ENCODE peak calls at places on chromosomes 4 and X, in ten cellular contexts. A, V, N, C, Z, T, Q, W, M and Y are unnamed samples.
A peak's percentile ranks its signal among the peaks of the same experiment; 100 is the strongest.

GRCh38 chr4:2276581-2277325 is 14.8 kb upstream of the MXD4 start:
- DNase-seq in C (no peak), T (no peak), A (no peak), N (no peak), V (no peak), Q (no peak), Z (no peak), M (no peak), W (no peak), Y (no peak)

GRCh38 chr4:3112241-3112978 is 37.9 kb downstream of the HTT start:
- DNase-seq in W (no peak), N (no peak), V (no peak), C (no peak), A (no peak), Q (no peak), Z (no peak), M (no peak), T (no peak), Y (no peak)

GRCh38 chr4:120841580-120841979 is 80.9 kb downstream of the PRDM5 start:
- DNase-seq in Q (no peak), W (no peak), Z (peak; percentile 22), M (no peak), C (no peak), T (no peak), V (no peak), A (no peak), N (no peak), Y (no peak)

GRCh38 chr4:10413177-10413576 is 44.0 kb downstream of the ZNF518B start:
- DNase-seq in Q (no peak), C (no peak), Z (no peak), N (no peak), W (no peak), T (no peak), M (no peak), A (no peak), V (no peak), Y (no peak)

GRCh38 chr4:13555325-13555724 is 11.0 kb upstream of the NKX3-2 start:
- DNase-seq in T (no peak), Z (no peak), C (no peak), W (no peak), V (no peak), Q (no peak), N (no peak), M (no peak), A (no peak), Y (no peak)

GRCh38 chr4:128604840-128605239 is 204.7 kb upstream of the JADE1 start:
- DNase-seq in N (no peak), C (no peak), Z (no peak), V (no peak), A (no peak), W (no peak), T (no peak), M (no peak), Q (no peak), Y (no peak)

GRCh38 chr4:119025916-119026661 is 109.5 kb upstream of the MYOZ2 start:
- DNase-seq in A (no peak), M (no peak), Q (peak; percentile 81), Z (peak; percentile 69), N (peak; percentile 12), T (no peak), W (peak; percentile 72), V (no peak), C (no peak), Y (no peak)

GRCh38 chr4:81550005-81550896 is 78.5 kb upstream of the RASGEF1B start:
- DNase-seq in A (no peak), W (no peak), Q (no peak), C (no peak), N (no peak), M (no peak), V (no peak), T (no peak), Z (no peak), Y (no peak)

GRCh38 chr4:26076000-26076587 is 162.1 kb downstream of the SMIM20 start:
- DNase-seq in V (no peak), N (peak; percentile 18), A (no peak), T (no peak), C (peak; percentile 54), Z (peak; percentile 35), M (no peak), Q (no peak), W (peak; percentile 76), Y (no peak)

GRCh38 chr4:176163041-176163440 is 32.3 kb downstream of the SPATA4 start:
- DNase-seq in V (no peak), M (no peak), C (no peak), T (no peak), N (no peak), Q (no peak), W (no peak), A (no peak), Z (no peak), Y (no peak)

GRCh38 chr4:6771229-6771671 is 11.3 kb upstream of the KIAA0232 start:
- DNase-seq in W (peak; percentile 98), Q (peak; percentile 62), Z (no peak), T (no peak), A (no peak), C (no peak), V (no peak), M (no peak), N (no peak), Y (peak; percentile 25)

GRCh38 chrX:2387614-2388239 is 113.0 kb downstream of the DHRSX start:
- DNase-seq in Q (peak; percentile 53), W (no peak), Z (no peak), A (no peak), T (no peak), M (no peak), C (no peak), N (no peak), V (no peak), Y (no peak)

GRCh38 chr4:80367737-80368136 is 32.2 kb downstream of the CFAP299 start:
- DNase-seq in Q (no peak), V (no peak), M (no peak), A (no peak), N (no peak), W (peak; percentile 5), Z (no peak), C (no peak), T (no peak), Y (no peak)

GRCh38 chr4:69594382-69594781 is 45.1 kb downstream of the UGT2A2 start:
- DNase-seq in T (no peak), C (no peak), A (no peak), W (no peak), Z (no peak), V (no peak), M (no peak), N (no peak), Q (no peak), Y (no peak)